ENCODE peak calls at places on chromosomes 5 and 9, in five cellular contexts. K is stimulated activated CD4-positive, alpha-beta T cell treated with anti-CD3 and anti-CD28 coated beads, Interleukin-2, amount 100 ng/mL, for 24 hours; D is ovary; F is activated T-helper 9 cell treated with anti-CD3 and anti-CD28 coated beads, Interleukin-2, amount 50 U/mL, for 16 hours; J is neural progenitor cell. M is an unnamed sample.
A peak's percentile ranks its signal among the peaks of the same experiment; 100 is the strongest.

GRCh38 chr9:124975131-124975530 is 34.2 kb upstream of the GOLGA1 start:
- DNase-seq in J (no peak), K (no peak), F (no peak), D (no peak), M (no peak)

GRCh38 chr5:44246986-44247385 is 142.2 kb downstream of the FGF10 start:
- DNase-seq in J (no peak), K (no peak), D (no peak), F (no peak), M (no peak)

GRCh38 chr9:36932198-36932597 is 101.9 kb downstream of the PAX5 start:
- DNase-seq in F (no peak), K (no peak), J (no peak), D (no peak), M (no peak)

GRCh38 chr5:42005561-42006153 is 80.6 kb downstream of the FBXO4 start:
- DNase-seq in K (no peak), J (peak; percentile 33), F (no peak), D (no peak), M (no peak)

GRCh38 chr5:39794511-39794910 is 369.7 kb upstream of the DAB2 start:
- DNase-seq in K (no peak), D (no peak), J (no peak), F (no peak), M (no peak)

GRCh38 chr9:114430443-114430842 is 42.7 kb upstream of the AKNA start:
- DNase-seq in J (no peak), K (no peak), D (no peak), F (no peak), M (no peak)

GRCh38 chr9:32550046-32550608 is 2.0 kb upstream of the SMIM27 start:
- DNase-seq in K (no peak), J (peak; percentile 33), D (no peak), F (no peak), M (no peak)

GRCh38 chr5:82019342-82020138 is 47.7 kb downstream of the ATG10 start:
- DNase-seq in D (no peak), J (peak; percentile 8), F (no peak), K (no peak), M (no peak)

GRCh38 chr9:88733651-88734470 is 198.9 kb downstream of the NXNL2 start:
- DNase-seq in K (no peak), D (no peak), F (no peak), J (no peak), M (peak; percentile 89)

GRCh38 chr5:42499016-42499415 is 75.8 kb downstream of the GHR start:
- DNase-seq in D (no peak), K (no peak), F (no peak), J (no peak), M (no peak)

GRCh38 chr5:58451732-58452565 is 7.9 kb downstream of the PLK2 start:
- DNase-seq in F (no peak), D (no peak), K (no peak), J (no peak), M (no peak)

GRCh38 chr9:35616681-35617459 is 1.3 kb downstream of the CD72 start:
- DNase-seq in K (peak; percentile 73), F (peak; percentile 54), J (peak; percentile 51), D (peak; percentile 59), M (peak; percentile 81)

GRCh38 chr5:56816546-56817081 is 1.3 kb downstream of the MAP3K1 start:
- DNase-seq in F (peak; percentile 45), D (peak; percentile 28), J (peak; percentile 75), K (peak; percentile 65), M (peak; percentile 71)

GRCh38 chr9:124068248-124068647 is 56.7 kb downstream of the LHX2 start:
- DNase-seq in F (no peak), J (no peak), D (no peak), K (no peak), M (no peak)

GRCh38 chr9:8649157-8649556 is 849.6 kb upstream of the DMAC1 start:
- DNase-seq in F (no peak), J (no peak), K (no peak), D (no peak), M (no peak)

GRCh38 chr5:112374356-112374755 is 44.7 kb downstream of the EPB41L4A start:
- DNase-seq in J (no peak), K (no peak), F (no peak), D (no peak), M (no peak)

GRCh38 chr9:353077-353476 is 138.4 kb downstream of the DOCK8 start:
- DNase-seq in F (no peak), K (no peak), D (no peak), J (no peak), M (no peak)

GRCh38 chr9:17900604-17901003 is 321.7 kb downstream of the SH3GL2 start:
- DNase-seq in F (no peak), J (no peak), K (no peak), D (no peak), M (no peak)

GRCh38 chr5:54309237-54309636 is 1.1 kb downstream of the ARL15 start:
- DNase-seq in D (no peak), K (no peak), J (peak; percentile 13), F (no peak), M (no peak)

GRCh38 chr5:177133119-177133844 is at the start of gene NSD1:
- DNase-seq in J (peak; percentile 98), D (peak; percentile 94), F (peak; percentile 85), K (peak; percentile 93), M (peak; percentile 92)

GRCh38 chr9:31146485-31147166 is 1237.8 kb upstream of the ACO1 start:
- DNase-seq in J (no peak), K (no peak), F (no peak), D (no peak), M (no peak)

GRCh38 chr9:113796651-113797426 is 79.3 kb upstream of the ZNF618 start:
- DNase-seq in K (no peak), J (no peak), F (no peak), D (no peak), M (no peak)

GRCh38 chr9:132808645-132809044 is 69.4 kb downstream of the AK8 start:
- DNase-seq in K (no peak), D (no peak), F (no peak), J (no peak), M (no peak)

GRCh38 chr9:134910146-134910545 is 7.6 kb downstream of the FCN1 start:
- DNase-seq in D (no peak), K (no peak), J (no peak), F (no peak), M (no peak)

GRCh38 chr5:953535-954449 is 54.8 kb upstream of the NKD2 start:
- DNase-seq in F (no peak), K (no peak), D (no peak), J (no peak), M (no peak)

GRCh38 chr5:10138385-10139057 is 111.2 kb downstream of the ATPSCKMT start:
- DNase-seq in J (no peak), K (no peak), D (no peak), F (no peak), M (no peak)

GRCh38 chr5:148970228-148970627 is 92.6 kb downstream of the SH3TC2 start:
- DNase-seq in K (no peak), D (no peak), J (peak; percentile 28), F (no peak), M (peak; percentile 49)

GRCh38 chr9:107907261-107907660 is 417.7 kb upstream of the KLF4 start:
- DNase-seq in F (no peak), D (no peak), K (no peak), J (no peak), M (no peak)

GRCh38 chr9:137310190-137311052 is 8.3 kb upstream of the NRARP start:
- DNase-seq in J (peak; percentile 18), K (no peak), D (peak; percentile 14), F (no peak), M (no peak)

GRCh38 chr9:127308559-127309429 is 44.2 kb downstream of the GARNL3 start:
- DNase-seq in J (no peak), K (no peak), F (no peak), D (no peak), M (no peak)

GRCh38 chr9:33465096-33465495 is 8.6 kb downstream of the NOL6 start:
- DNase-seq in J (no peak), D (no peak), K (no peak), F (no peak), M (peak; percentile 8)

GRCh38 chr5:1641560-1642166 is 117.9 kb upstream of the LPCAT1 start:
- DNase-seq in F (peak; percentile 41), D (peak; percentile 55), J (peak; percentile 91), K (peak; percentile 79), M (peak; percentile 85)

GRCh38 chr5:22787807-22788206 is 65.3 kb downstream of the CDH12 start:
- DNase-seq in F (no peak), K (no peak), D (no peak), J (no peak), M (no peak)

GRCh38 chr5:95786821-95787408 is 35.6 kb downstream of the GLRX start:
- DNase-seq in J (no peak), K (no peak), F (no peak), D (no peak), M (no peak)

GRCh38 chr5:133769842-133770241 is 157.5 kb upstream of the FSTL4 start:
- DNase-seq in D (no peak), K (no peak), F (no peak), J (no peak), M (no peak)

M was measured in left ventricle myocardium superior.